ENCODE peak calls at places on chromosome 13, in seven cellular contexts. M is Right ventricle myocardium superior; N is ovary; Q is stimulated activated CD8-positive, alpha-beta memory T cell treated with anti-CD3 and anti-CD28 coated beads, Interleukin-4, amount 100 ng/mL, for 48 hours; K is cardiac fibroblast; X is thoracic aorta; V is stimulated activated CD4-positive, alpha-beta T cell treated with anti-CD3 and anti-CD28 coated beads, Interleukin-12 subunit alpha, Interleukin-12 subunit beta, amount 100 ng/mL, for 48 hours. P is an unnamed sample.

GRCh38 chr13:52158629-52159158 is 703 bp downstream of the NEK3 start:
- DNase-seq in M (peak), N (peak), Q (peak), K (peak), X (no peak), V (no peak), P (no peak)

GRCh38 chr13:33194820-33195692 is 90.5 kb downstream of the STARD13 start:
- DNase-seq in M (no peak), N (peak), Q (no peak), K (peak), X (peak), V (no peak), P (no peak)

GRCh38 chr13:73792796-73793195 is 341.4 kb downstream of the KLF12 start:
- DNase-seq in M (no peak), N (no peak), Q (no peak), K (no peak), X (no peak), V (no peak), P (no peak)

GRCh38 chr13:50161052-50161451 is 145.8 kb downstream of the KCNRG start:
- DNase-seq in M (no peak), N (no peak), Q (no peak), K (peak), X (no peak), V (no peak), P (no peak)

GRCh38 chr13:34156841-34157365 is 339.0 kb downstream of the RFC3 start:
- DNase-seq in M (peak), N (peak), Q (peak), K (peak), X (peak), V (peak), P (peak)

GRCh38 chr13:52414963-52415362 is 9.0 kb upstream of the THSD1 start:
- DNase-seq in M (no peak), N (no peak), Q (no peak), K (peak), X (no peak), V (no peak), P (no peak)

GRCh38 chr13:74765955-74766354 is 631.8 kb upstream of the KLF12 start:
- DNase-seq in M (no peak), N (no peak), Q (no peak), K (no peak), X (no peak), V (no peak), P (no peak)

GRCh38 chr13:22138947-22139346 is 468.1 kb downstream of the FGF9 start:
- DNase-seq in M (no peak), N (no peak), Q (no peak), K (no peak), X (no peak), V (no peak), P (no peak)

GRCh38 chr13:46382224-46382623 is 4.8 kb downstream of the RUBCNL start:
- DNase-seq in M (no peak), N (no peak), Q (no peak), K (no peak), X (no peak), V (no peak), P (no peak)

GRCh38 chr13:70964124-70964523 is 855.9 kb upstream of the KLHL1 start:
- DNase-seq in M (no peak), N (no peak), Q (no peak), K (peak), X (no peak), V (no peak), P (no peak)

GRCh38 chr13:40236566-40237168 is 429.8 kb downstream of the FOXO1 start:
- DNase-seq in M (peak), N (peak), Q (no peak), K (peak), X (peak), V (no peak), P (no peak)

GRCh38 chr13:50225188-50226155 is 210.2 kb downstream of the KCNRG start:
- DNase-seq in M (no peak), N (no peak), Q (no peak), K (peak), X (no peak), V (no peak), P (no peak)

GRCh38 chr13:111936267-111936925 is 130.6 kb upstream of the SOX1 start:
- DNase-seq in M (no peak), N (no peak), Q (no peak), K (no peak), X (no peak), V (no peak), P (no peak)

GRCh38 chr13:31881495-31881882 is 142.2 kb downstream of the RXFP2 start:
- DNase-seq in M (no peak), N (no peak), Q (no peak), K (no peak), X (no peak), V (no peak), P (no peak)

GRCh38 chr13:52983836-52984235 is 44.8 kb upstream of the OLFM4 start:
- DNase-seq in M (no peak), N (no peak), Q (no peak), K (no peak), X (no peak), V (no peak), P (no peak)

GRCh38 chr13:87582399-87582798 is 88.8 kb upstream of the SLITRK5 start:
- DNase-seq in M (no peak), N (no peak), Q (no peak), K (no peak), X (no peak), V (no peak), P (no peak)

GRCh38 chr13:33014291-33014690 is 1.9 kb upstream of the KL start:
- DNase-seq in M (no peak), N (no peak), Q (no peak), K (no peak), X (no peak), V (no peak), P (no peak)

GRCh38 chr13:51523082-51523518 is 61.2 kb upstream of the WDFY2 start:
- DNase-seq in M (peak), N (no peak), Q (peak), K (peak), X (no peak), V (no peak), P (peak)

GRCh38 chr13:111153977-111154332 is 38.8 kb downstream of the ARHGEF7 start:
- DNase-seq in M (no peak), N (no peak), Q (peak), K (peak), X (no peak), V (peak), P (no peak)

GRCh38 chr13:110409581-110409992 is 102.5 kb downstream of the COL4A2 start:
- DNase-seq in M (no peak), N (no peak), Q (no peak), K (peak), X (no peak), V (no peak), P (no peak)

GRCh38 chr13:46913757-46914156 is 16.9 kb upstream of the HTR2A start:
- DNase-seq in M (no peak), N (no peak), Q (no peak), K (no peak), X (no peak), V (no peak), P (no peak)

GRCh38 chr13:113656015-113656588 is 1.9 kb downstream of the ATP4B start:
- DNase-seq in M (peak), N (no peak), Q (no peak), K (no peak), X (no peak), V (no peak), P (peak)

GRCh38 chr13:108496364-108497215 is 132.8 kb upstream of the MYO16 start:
- DNase-seq in M (no peak), N (no peak), Q (no peak), K (peak), X (no peak), V (no peak), P (peak)

GRCh38 chr13:45396548-45397095 is 21.6 kb downstream of the SLC25A30 start:
- DNase-seq in M (no peak), N (no peak), Q (no peak), K (no peak), X (no peak), V (no peak), P (no peak)

GRCh38 chr13:26971990-26972888 is 199.4 kb downstream of the USP12 start:
- DNase-seq in M (no peak), N (no peak), Q (peak), K (peak), X (no peak), V (no peak), P (peak)